ENCODE peak calls at places on chromosome 13, in nine cellular contexts. T is fibroblast of pulmonary artery; J is activated effector memory CD4-positive, alpha-beta T cell treated with anti-CD3 and anti-CD28 coated beads, Interleukin-2, amount 50 U/mL, for 16 hours; L is MV-4-11; C is cardiac septum; A is T-cell; E is mucosa of descending colon; M is AG20443; K is testis. Y is an unnamed sample.

GRCh38 chr13:43728411-43728810 is 58.4 kb downstream of the ENOX1 start:
- DNase-seq in A (no peak), J (no peak), K (no peak), L (no peak), T (no peak), M (no peak), E (no peak), C (no peak), Y (no peak)

GRCh38 chr13:26029581-26030136 is 22.2 kb downstream of the SHISA2 start:
- DNase-seq in T (no peak), J (no peak), K (no peak), M (no peak), C (peak; percentile 31), E (no peak), A (no peak), L (no peak), Y (no peak)

GRCh38 chr13:102800145-102801041 is 1.5 kb downstream of the BIVM start:
- DNase-seq in C (peak; percentile 87), T (peak; percentile 76), A (peak; percentile 77), J (peak; percentile 93), K (peak; percentile 78), M (peak; percentile 93), L (peak; percentile 52), E (peak; percentile 93), Y (peak; percentile 89)

GRCh38 chr13:51534075-51534817 is 50.0 kb upstream of the WDFY2 start:
- DNase-seq in E (peak; percentile 35), T (no peak), M (no peak), L (peak; percentile 82), A (peak; percentile 29), C (peak; percentile 81), J (peak; percentile 71), K (no peak), Y (no peak)

GRCh38 chr13:63167699-63168337 is 1752.2 kb upstream of the PCDH20 start:
- DNase-seq in A (no peak), K (no peak), E (no peak), J (no peak), T (no peak), L (no peak), M (no peak), C (no peak), Y (no peak)

GRCh38 chr13:73216381-73216831 is 157.6 kb downstream of the KLF5 start:
- DNase-seq in K (no peak), J (no peak), A (no peak), T (no peak), C (no peak), L (no peak), M (peak; percentile 54), E (no peak), Y (no peak)

GRCh38 chr13:113939905-113940339 is 34.0 kb downstream of the C13orf46 start:
- DNase-seq in C (no peak), T (no peak), M (no peak), J (no peak), K (no peak), A (no peak), E (peak; percentile 67), L (no peak), Y (no peak)

GRCh38 chr13:25807562-25807961 is 244.3 kb downstream of the SHISA2 start:
- DNase-seq in A (no peak), J (no peak), C (no peak), E (no peak), T (no peak), L (no peak), K (no peak), M (no peak), Y (no peak)

GRCh38 chr13:79808475-79808874 is 327.5 kb downstream of the NDFIP2 start:
- DNase-seq in C (no peak), L (no peak), A (no peak), J (no peak), T (no peak), M (no peak), K (no peak), E (no peak), Y (no peak)